ENCODE peak calls at places on chromosomes 1 and 21, in ten cellular contexts. Y is psoas muscle, C is lower lobe of right lung, O is breast epithelium, X is GM23338, T is astrocyte, Q is IMR-90, W is cardiac muscle cell, L is colonic mucosa, Z is gastrocnemius medialis. R is an unnamed sample.

GRCh38 chr1:7886346-7886745 is 33.5 kb upstream of the UTS2 start:
- DNase-seq in Y (no peak), C (no peak), O (no peak), X (no peak), T (peak; percentile 75), Q (peak; percentile 14), W (no peak), L (no peak), Z (no peak), R (no peak)

GRCh38 chr1:38152351-38153082 is 105.9 kb upstream of the POU3F1 start:
- DNase-seq in Y (no peak), C (no peak), O (no peak), X (no peak), T (no peak), Q (no peak), W (no peak), L (no peak), Z (no peak), R (no peak)

GRCh38 chr1:162823771-162824525 is 33.4 kb downstream of the HSD17B7 start:
- DNase-seq in Y (no peak), C (no peak), O (no peak), X (no peak), T (no peak), Q (no peak), W (no peak), L (no peak), Z (no peak), R (no peak)

GRCh38 chr1:168054117-168054516 is 82.6 kb downstream of the GPR161 start:
- DNase-seq in Y (no peak), C (no peak), O (no peak), X (no peak), T (no peak), Q (no peak), W (no peak), L (no peak), Z (peak; percentile 55), R (no peak)

GRCh38 chr1:175192630-175193338 is at the start of gene KIAA0040:
- DNase-seq in Y (peak; percentile 88), C (peak; percentile 86), O (peak; percentile 78), X (peak; percentile 74), T (peak; percentile 8), Q (no peak), W (peak; percentile 73), L (peak; percentile 84), Z (peak; percentile 69), R (no peak)

GRCh38 chr1:33128781-33129180 is 47.8 kb downstream of the AZIN2 start:
- DNase-seq in Y (no peak), C (no peak), O (no peak), X (no peak), T (no peak), Q (no peak), W (no peak), L (no peak), Z (no peak), R (no peak)

GRCh38 chr1:158035014-158035413 is 41.6 kb downstream of the KIRREL1 start:
- DNase-seq in Y (no peak), C (no peak), O (no peak), X (no peak), T (no peak), Q (no peak), W (no peak), L (no peak), Z (no peak), R (no peak)

GRCh38 chr1:38153426-38154088 is 107.0 kb upstream of the POU3F1 start:
- DNase-seq in Y (no peak), C (no peak), O (no peak), X (peak; percentile 53), T (no peak), Q (no peak), W (no peak), L (no peak), Z (no peak), R (no peak)

GRCh38 chr1:224065455-224065854 is 48.5 kb upstream of the FBXO28 start:
- DNase-seq in Y (no peak), C (no peak), O (no peak), X (no peak), T (peak; percentile 45), Q (peak; percentile 79), W (no peak), L (peak; percentile 76), Z (no peak), R (no peak)

GRCh38 chr1:240946926-240947325 is 335.0 kb upstream of the GREM2 start:
- DNase-seq in Y (no peak), C (no peak), O (no peak), X (peak; percentile 69), T (peak; percentile 18), Q (peak; percentile 54), W (peak; percentile 61), L (peak; percentile 61), Z (no peak), R (no peak)

GRCh38 chr1:225209153-225209552 is 218.7 kb downstream of the LBR start:
- DNase-seq in Y (no peak), C (no peak), O (no peak), X (no peak), T (no peak), Q (no peak), W (no peak), L (no peak), Z (no peak), R (no peak)

GRCh38 chr1:210233495-210234253 is 1.1 kb downstream of the SERTAD4 start:
- DNase-seq in Y (no peak), C (peak; percentile 76), O (peak; percentile 71), X (peak; percentile 61), T (peak; percentile 74), Q (peak; percentile 52), W (peak; percentile 53), L (peak; percentile 67), Z (no peak), R (no peak)

GRCh38 chr1:109792056-109792831 is 28.5 kb upstream of the EPS8L3 start:
- DNase-seq in Y (peak; percentile 66), C (peak; percentile 75), O (peak; percentile 58), X (peak; percentile 73), T (peak; percentile 88), Q (peak; percentile 93), W (peak; percentile 94), L (peak; percentile 68), Z (peak; percentile 34), R (no peak)

GRCh38 chr1:69312055-69312732 is 255.5 kb upstream of the LRRC7 start:
- DNase-seq in Y (no peak), C (no peak), O (no peak), X (peak; percentile 64), T (no peak), Q (no peak), W (no peak), L (no peak), Z (no peak), R (no peak)

GRCh38 chr21:36422279-36423098 is 37.3 kb downstream of the CHAF1B start:
- DNase-seq in Y (peak; percentile 62), C (peak; percentile 63), O (peak; percentile 55), X (peak; percentile 94), T (peak; percentile 42), Q (peak; percentile 71), W (peak; percentile 74), L (peak; percentile 62), Z (peak; percentile 41), R (no peak)

GRCh38 chr1:46613661-46614603 is 2.7 kb downstream of the MOB3C start:
- DNase-seq in Y (peak; percentile 97), C (peak; percentile 93), O (peak; percentile 73), X (peak; percentile 92), T (peak; percentile 56), Q (peak; percentile 76), W (peak; percentile 64), L (peak; percentile 75), Z (peak; percentile 96), R (peak; percentile 36)

GRCh38 chr1:174358344-174358743 is 89.4 kb upstream of the GPR52 start:
- DNase-seq in Y (no peak), C (no peak), O (no peak), X (no peak), T (no peak), Q (no peak), W (no peak), L (peak; percentile 46), Z (no peak), R (no peak)

GRCh38 chr1:156623946-156624813 is 5.0 kb downstream of the HAPLN2 start:
- DNase-seq in Y (peak; percentile 70), C (peak; percentile 53), O (peak; percentile 52), X (peak; percentile 90), T (no peak), Q (peak; percentile 24), W (peak; percentile 84), L (peak; percentile 35), Z (no peak), R (no peak)
- TF ChIP-seq CTCF in Y (peak; percentile 22), C (peak; percentile 38), O (peak; percentile 22), X (peak; percentile 44), T (no peak), Q (peak; percentile 42), W (peak; percentile 49), L (peak; percentile 14), Z (peak; percentile 9), R (peak; percentile 15)

GRCh38 chr1:74505133-74505532 is 7.3 kb downstream of the LRRC53 start:
- DNase-seq in Y (no peak), C (no peak), O (no peak), X (peak; percentile 68), T (no peak), Q (no peak), W (no peak), L (no peak), Z (no peak), R (no peak)

GRCh38 chr1:74506311-74506710 is 6.1 kb downstream of the LRRC53 start:
- DNase-seq in Y (no peak), C (no peak), O (no peak), X (no peak), T (no peak), Q (no peak), W (no peak), L (no peak), Z (no peak), R (no peak)

GRCh38 chr1:74505889-74506288 is 6.5 kb downstream of the LRRC53 start:
- DNase-seq in Y (no peak), C (no peak), O (no peak), X (no peak), T (no peak), Q (no peak), W (no peak), L (no peak), Z (no peak), R (no peak)

GRCh38 chr1:74502858-74503257 is 9.6 kb downstream of the LRRC53 start:
- DNase-seq in Y (no peak), C (no peak), O (no peak), X (no peak), T (no peak), Q (no peak), W (no peak), L (no peak), Z (no peak), R (no peak)

GRCh38 chr1:74504125-74505065 is 8.0 kb downstream of the LRRC53 start:
- DNase-seq in Y (peak; percentile 40), C (no peak), O (no peak), X (peak; percentile 84), T (no peak), Q (peak; percentile 50), W (peak; percentile 74), L (peak; percentile 34), Z (no peak), R (no peak)
- H3K27ac ChIP-seq in Y (no peak overlapping the region), C (no peak overlapping the region), O (no peak overlapping the region), X (no peak overlapping the region), T (no peak overlapping the region), Q (no peak overlapping the region), W (no peak overlapping the region), L (no peak overlapping the region), Z (no peak overlapping the region), R (no peak overlapping the region)

GRCh38 chr1:234125283-234125682 is 220.8 kb downstream of the SLC35F3 start:
- DNase-seq in Y (no peak), C (no peak), O (no peak), X (peak; percentile 97), T (peak; percentile 39), Q (peak; percentile 44), W (peak; percentile 79), L (peak; percentile 22), Z (no peak), R (no peak)
- TF ChIP-seq CTCF in Y (no peak), C (no peak), O (no peak), X (peak; percentile 75), T (peak; percentile 35), Q (peak; percentile 48), W (peak; percentile 3), L (no peak), Z (no peak), R (no peak)

GRCh38 chr1:172486805-172487454 is 43.1 kb upstream of the PIGC start:
- DNase-seq in Y (no peak), C (no peak), O (no peak), X (no peak), T (no peak), Q (no peak), W (no peak), L (no peak), Z (no peak), R (no peak)
- H3K27ac ChIP-seq in Y (no peak overlapping the region), C (no peak overlapping the region), O (no peak overlapping the region), X (no peak overlapping the region), T (no peak overlapping the region), Q (no peak overlapping the region), W (no peak overlapping the region), L (no peak overlapping the region), Z (no peak overlapping the region), R (no peak overlapping the region)